ENCODE peak calls at places on chromosome 4, in four cellular contexts. W is HepG2, A is K562, V is SK-N-SH. E is an unnamed sample.

GRCh38 chr4:124710911-124711310 is 1.6 kb downstream of the ANKRD50 start:
- DNase-seq in W (no peak), A (no peak), V (no peak), E (no peak)

GRCh38 chr4:71266090-71266794 is 72.6 kb upstream of the SLC4A4 start:
- DNase-seq in W (no peak), A (no peak), V (no peak), E (no peak)

GRCh38 chr4:187309456-187309855 is 585.8 kb upstream of the FAT1 start:
- DNase-seq in W (no peak), A (no peak), V (no peak), E (no peak)

GRCh38 chr4:148530114-148530513 is 87.9 kb upstream of the NR3C2 start:
- DNase-seq in W (no peak), A (no peak), V (no peak), E (no peak)

GRCh38 chr4:112752061-112752460 is 115.1 kb downstream of the LARP7 start:
- DNase-seq in W (no peak), A (no peak), V (no peak), E (no peak)

GRCh38 chr4:147927377-147928137 is 195.7 kb downstream of the ARHGAP10 start:
- DNase-seq in W (no peak), A (no peak), V (no peak), E (no peak)

GRCh38 chr4:19300213-19300612 is 951.5 kb upstream of the SLIT2 start:
- DNase-seq in W (no peak), A (no peak), V (no peak), E (no peak)

GRCh38 chr4:47442980-47443379 is 20.5 kb downstream of the COMMD8 start:
- DNase-seq in W (no peak), A (no peak), V (no peak), E (no peak)

DNA sequence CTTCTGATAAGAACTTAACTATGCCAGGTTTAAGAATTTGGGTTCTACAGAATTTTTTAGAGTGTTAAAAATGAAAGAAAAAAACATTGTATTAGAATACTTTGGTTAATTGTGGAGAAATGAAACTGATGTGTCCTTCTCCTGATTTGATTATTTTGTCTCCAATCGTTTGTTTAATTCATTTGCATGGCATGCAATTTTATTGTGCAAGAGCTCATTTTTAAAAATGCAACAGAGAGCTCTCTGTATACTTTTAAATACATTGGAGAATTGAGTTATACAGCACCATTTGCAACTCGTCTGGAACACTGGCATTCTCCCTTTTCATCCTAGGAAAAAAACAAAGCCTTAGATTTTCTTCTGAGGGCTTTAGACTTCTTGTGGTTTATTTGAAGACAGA is 670 bp downstream of the EXOC1L start:
- DNase-seq in W (no peak), A (no peak), V (no peak), E (no peak)
- TF ChIP-seq FOXJ3 in W (no peak), A (no peak), V (no peak), E (no peak)

DNA sequence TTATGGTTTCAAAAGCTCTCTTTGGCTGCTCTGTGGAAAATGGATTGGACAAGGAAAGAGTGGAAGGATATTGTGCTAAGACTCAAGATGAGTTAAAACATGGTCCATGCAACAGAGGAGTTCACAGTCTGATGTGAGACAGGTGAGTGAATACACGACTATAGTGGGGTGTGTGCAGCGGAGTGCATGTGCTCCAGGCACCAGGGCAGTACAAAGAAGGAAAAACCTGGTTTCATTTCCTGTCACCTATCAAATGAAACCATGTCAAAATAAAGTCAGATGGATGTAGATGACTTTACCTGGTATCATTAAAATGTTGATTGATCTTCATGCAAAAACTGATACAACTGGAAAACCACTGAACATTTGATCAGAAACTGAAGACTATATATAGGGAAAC is 241.0 kb upstream of the RASGEF1B start:
- DNase-seq in W (no peak), A (no peak), V (no peak), E (no peak)
- TF ChIP-seq FOXJ3 in W (no peak), A (no peak), V (no peak), E (no peak)

GRCh38 chr4:75081561-75081960 is 148.6 kb downstream of the PARM1 start:
- DNase-seq in W (no peak), A (no peak), V (no peak), E (no peak)
- TF ChIP-seq FOXJ3 in W (no peak), A (no peak), V (no peak), E (no peak)

GRCh38 chr4:8921465-8921864 is 49.8 kb upstream of the HMX1 start:
- DNase-seq in W (no peak), A (no peak), V (no peak), E (no peak)

GRCh38 chr4:8920969-8921368 is 49.3 kb upstream of the HMX1 start:
- DNase-seq in W (no peak), A (no peak), V (no peak), E (no peak)

GRCh38 chr4:8920289-8920965 is 48.8 kb upstream of the HMX1 start:
- DNase-seq in W (no peak), A (peak; percentile 1), V (no peak), E (no peak)

GRCh38 chr4:8917868-8918783 is 46.5 kb upstream of the HMX1 start:
- DNase-seq in W (peak; percentile 23), A (peak; percentile 70), V (peak; percentile 93), E (peak; percentile 91)

DNA sequence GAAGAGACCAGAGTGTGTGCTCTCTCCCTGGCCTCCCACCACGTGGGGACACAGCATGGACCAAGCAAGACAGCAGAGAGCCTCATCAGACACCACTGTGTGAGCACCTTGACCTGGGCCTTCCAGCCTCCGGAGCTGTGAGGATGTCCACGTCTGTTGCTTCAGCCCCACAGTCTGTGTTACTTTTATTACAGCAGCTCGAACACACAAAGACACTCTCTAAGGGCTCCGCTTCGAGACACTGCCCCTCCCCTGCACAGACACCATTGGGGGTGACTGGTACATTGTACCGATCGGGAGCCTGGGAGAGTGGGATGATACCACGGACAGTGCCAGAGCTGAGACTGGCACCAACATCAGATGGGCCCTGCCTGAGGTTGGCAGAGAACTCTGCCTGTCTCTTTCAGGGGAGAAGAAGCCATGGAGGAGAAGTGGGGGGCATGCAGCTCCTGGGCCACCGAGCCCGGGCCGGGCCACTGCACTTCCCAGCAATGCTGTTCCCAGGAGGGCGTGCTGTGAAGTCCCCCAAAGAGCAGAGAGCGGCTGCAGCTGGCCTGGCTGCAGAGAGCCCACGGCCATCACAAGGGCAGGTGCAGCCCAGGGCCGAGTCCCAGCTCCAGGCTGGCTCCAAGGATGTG is 48.1 kb upstream of the HMX1 start:
- DNase-seq in W (no peak), A (no peak), V (no peak), E (no peak)
- TF ChIP-seq FOXJ3 in W (no peak), A (no peak), V (no peak), E (no peak)

GRCh38 chr4:52646096-52646495 is 13.0 kb downstream of the USP46 start:
- DNase-seq in W (no peak), A (no peak), V (no peak), E (no peak)
- TF ChIP-seq FOXJ3 in W (no peak), A (no peak), V (no peak), E (no peak)

GRCh38 chr4:16788893-16789292 is 109.6 kb downstream of the LDB2 start:
- DNase-seq in W (no peak), A (no peak), V (no peak), E (no peak)
- TF ChIP-seq FOXJ3 in W (no peak), A (no peak), V (no peak), E (no peak)

GRCh38 chr4:163611172-163611571 is 116.7 kb downstream of the TMA16 start:
- DNase-seq in W (no peak), A (no peak), V (no peak), E (no peak)
- TF ChIP-seq FOXJ3 in W (no peak), A (no peak), V (no peak), E (no peak)

GRCh38 chr4:142238589-142238988 is 602.2 kb downstream of the IL15 start:
- DNase-seq in W (no peak), A (no peak), V (no peak), E (no peak)

GRCh38 chr4:142242156-142242555 is 603.9 kb downstream of the INPP4B start:
- DNase-seq in W (no peak), A (no peak), V (no peak), E (no peak)

GRCh38 chr4:142231787-142232186 is 595.4 kb downstream of the IL15 start:
- DNase-seq in W (no peak), A (no peak), V (no peak), E (no peak)

DNA sequence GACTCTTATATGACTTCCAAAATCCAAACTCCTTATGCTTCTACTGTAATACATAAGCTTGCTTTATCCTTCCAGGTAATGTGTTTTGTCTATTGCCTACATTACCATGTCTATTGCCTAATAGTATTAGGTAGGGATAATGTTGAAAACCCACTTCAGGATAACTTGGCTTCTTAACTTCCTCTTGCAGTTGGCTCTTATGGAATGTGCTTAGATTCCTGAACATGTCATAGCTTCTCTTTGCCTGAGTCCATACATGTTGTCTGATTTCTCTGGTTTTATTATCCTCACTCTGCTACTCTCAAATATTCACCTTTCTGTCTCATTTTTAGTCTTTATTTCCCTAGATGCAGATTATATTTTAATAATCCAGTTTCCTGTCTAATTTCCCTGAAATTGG is 599.9 kb downstream of the IL15 start:
- DNase-seq in W (no peak), A (no peak), V (no peak), E (no peak)
- TF ChIP-seq FOXJ3 in W (no peak), A (no peak), V (no peak), E (no peak)

GRCh38 chr4:114226968-114227760 is 247.7 kb upstream of the ARSJ start:
- DNase-seq in W (no peak), A (no peak), V (no peak), E (no peak)

GRCh38 chr4:114225462-114225861 is 246.0 kb upstream of the ARSJ start:
- DNase-seq in W (no peak), A (no peak), V (peak; percentile 12), E (no peak)

GRCh38 chr4:114223580-114223979 is 244.1 kb upstream of the ARSJ start:
- DNase-seq in W (no peak), A (no peak), V (peak; percentile 48), E (no peak)

GRCh38 chr4:114229721-114230120 is 250.3 kb upstream of the ARSJ start:
- DNase-seq in W (no peak), A (no peak), V (no peak), E (no peak)

DNA sequence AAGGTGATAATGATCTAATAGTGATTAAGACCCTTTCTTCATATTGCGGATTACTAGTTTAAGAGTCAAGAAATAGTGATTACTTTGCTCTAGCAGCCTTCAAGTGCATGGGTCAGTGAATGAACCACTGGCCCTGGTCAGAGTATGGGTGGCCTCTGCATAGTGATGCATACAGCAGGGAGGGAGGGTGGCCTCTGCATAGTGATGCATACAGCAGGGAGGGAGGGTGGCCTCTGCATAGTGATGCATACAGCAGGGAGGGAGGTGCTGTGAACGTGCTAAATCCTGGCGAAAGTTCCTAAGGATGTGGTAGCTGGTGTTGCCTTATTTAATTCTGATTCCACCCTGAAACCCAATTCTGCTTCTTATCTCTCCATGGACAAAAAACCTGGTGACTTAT is 246.7 kb upstream of the ARSJ start:
- DNase-seq in W (no peak), A (no peak), V (no peak), E (peak; percentile 22)
- TF ChIP-seq FOXJ3 in W (no peak), A (no peak), V (no peak), E (no peak)